ENCODE peak calls at places on chromosomes 16 and 17, in five cellular contexts. One of them, this sample, is unnamed.

GRCh38 chr17:79844869-79845600 is 5.8 kb upstream of the CBX4 start:
- DNase-seq in endodermal cell: peak; percentile 92
- DNase-seq in tibial nerve: no peak
- DNase-seq in prostate gland: no peak
- DNase-seq in endothelial cell of umbilical vein: no peak
- DNase-seq in this sample: no peak

GRCh38 chr16:57906385-57907316 is 64.3 kb downstream of the CNGB1 start:
- DNase-seq in endodermal cell: peak; percentile 87
- DNase-seq in tibial nerve: peak; percentile 10
- DNase-seq in prostate gland: no peak
- DNase-seq in endothelial cell of umbilical vein: peak; percentile 21
- DNase-seq in this sample: no peak

GRCh38 chr17:3891626-3892094 is 1.2 kb downstream of the CAMKK1 start:
- DNase-seq in endodermal cell: peak; percentile 87
- DNase-seq in tibial nerve: no peak
- DNase-seq in prostate gland: no peak
- DNase-seq in endothelial cell of umbilical vein: no peak
- DNase-seq in this sample: no peak

GRCh38 chr17:82272495-82273326 is 789 bp downstream of the CSNK1D start:
- DNase-seq in endodermal cell: peak; percentile 76
- DNase-seq in tibial nerve: peak; percentile 41
- DNase-seq in prostate gland: no peak
- DNase-seq in endothelial cell of umbilical vein: no peak
- DNase-seq in this sample: no peak

GRCh38 chr16:29688172-29688571 is 9.2 kb downstream of the QPRT start:
- DNase-seq in endodermal cell: peak; percentile 42
- DNase-seq in tibial nerve: no peak
- DNase-seq in prostate gland: no peak
- DNase-seq in endothelial cell of umbilical vein: no peak
- DNase-seq in this sample: no peak

GRCh38 chr17:28159004-28159403 is 116.5 kb downstream of the NLK start:
- DNase-seq in endodermal cell: no peak
- DNase-seq in tibial nerve: no peak
- DNase-seq in prostate gland: no peak
- DNase-seq in endothelial cell of umbilical vein: no peak
- DNase-seq in this sample: no peak

GRCh38 chr17:37766951-37767350 is 22.1 kb upstream of the HNF1B start:
- DNase-seq in endodermal cell: no peak
- DNase-seq in tibial nerve: no peak
- DNase-seq in prostate gland: no peak
- DNase-seq in endothelial cell of umbilical vein: no peak
- DNase-seq in this sample: no peak

GRCh38 chr17:55264273-55264639 is 504 bp upstream of the HLF start:
- DNase-seq in endodermal cell: peak; percentile 73
- DNase-seq in tibial nerve: no peak
- DNase-seq in prostate gland: no peak
- DNase-seq in endothelial cell of umbilical vein: no peak
- DNase-seq in this sample: no peak

GRCh38 chr16:4383591-4384495 is 12.2 kb downstream of the VASN start:
- DNase-seq in endodermal cell: peak; percentile 42
- DNase-seq in tibial nerve: no peak
- DNase-seq in prostate gland: no peak
- DNase-seq in endothelial cell of umbilical vein: peak; percentile 37
- DNase-seq in this sample: no peak

GRCh38 chr17:78341559-78342437 is 18.1 kb downstream of the SOCS3 start:
- DNase-seq in endodermal cell: peak; percentile 92
- DNase-seq in tibial nerve: no peak
- DNase-seq in prostate gland: peak; percentile 47
- DNase-seq in endothelial cell of umbilical vein: peak; percentile 43
- DNase-seq in this sample: peak; percentile 82

GRCh38 chr16:69796285-69797118 is 34.4 kb downstream of the WWP2 start:
- DNase-seq in endodermal cell: peak; percentile 70
- DNase-seq in tibial nerve: peak; percentile 46
- DNase-seq in prostate gland: peak; percentile 36
- DNase-seq in endothelial cell of umbilical vein: peak; percentile 71
- DNase-seq in this sample: no peak

GRCh38 chr16:69772560-69773254 is 10.6 kb downstream of the WWP2 start:
- DNase-seq in endodermal cell: no peak
- DNase-seq in tibial nerve: no peak
- DNase-seq in prostate gland: no peak
- DNase-seq in endothelial cell of umbilical vein: peak; percentile 23
- DNase-seq in this sample: no peak

GRCh38 chr16:67539691-67540635 is 11.3 kb downstream of the RIPOR1 start:
- DNase-seq in endodermal cell: no peak
- DNase-seq in tibial nerve: no peak
- DNase-seq in prostate gland: no peak
- DNase-seq in endothelial cell of umbilical vein: no peak
- DNase-seq in this sample: no peak

GRCh38 chr16:80725566-80726162 is 78.7 kb downstream of the CDYL2 start:
- DNase-seq in endodermal cell: no peak
- DNase-seq in tibial nerve: no peak
- DNase-seq in prostate gland: no peak
- DNase-seq in endothelial cell of umbilical vein: no peak
- DNase-seq in this sample: no peak

GRCh38 chr17:59830007-59830630 is 62.6 kb downstream of the TUBD1 start:
- DNase-seq in endodermal cell: peak; percentile 58
- DNase-seq in tibial nerve: no peak
- DNase-seq in prostate gland: no peak
- DNase-seq in endothelial cell of umbilical vein: peak; percentile 44
- DNase-seq in this sample: peak; percentile 79

GRCh38 chr17:82041139-82041814 is 3.8 kb upstream of the DCXR start:
- DNase-seq in endodermal cell: no peak
- DNase-seq in tibial nerve: no peak
- DNase-seq in prostate gland: no peak
- DNase-seq in endothelial cell of umbilical vein: no peak
- DNase-seq in this sample: no peak

GRCh38 chr17:39553326-39553945 is 54.3 kb downstream of the NEUROD2 start:
- DNase-seq in endodermal cell: no peak
- DNase-seq in tibial nerve: no peak
- DNase-seq in prostate gland: no peak
- DNase-seq in endothelial cell of umbilical vein: peak; percentile 32
- DNase-seq in this sample: no peak

GRCh38 chr17:70242781-70243437 is 73.6 kb downstream of the KCNJ2 start:
- DNase-seq in endodermal cell: no peak
- DNase-seq in tibial nerve: no peak
- DNase-seq in prostate gland: no peak
- DNase-seq in endothelial cell of umbilical vein: peak; percentile 22
- DNase-seq in this sample: no peak

GRCh38 chr16:1906052-1906845 is 12.0 kb downstream of the HS3ST6 start:
- DNase-seq in endodermal cell: no peak
- DNase-seq in tibial nerve: no peak
- DNase-seq in prostate gland: no peak
- DNase-seq in endothelial cell of umbilical vein: no peak
- DNase-seq in this sample: no peak
- H3K36me3 ChIP-seq in endodermal cell: no peaks in the 10 kb centered on the region
- H3K36me3 ChIP-seq in tibial nerve: no peaks in the 10 kb centered on the region
- H3K36me3 ChIP-seq in prostate gland: no peaks in the 10 kb centered on the region
- H3K36me3 ChIP-seq in endothelial cell of umbilical vein: no peaks in the 10 kb centered on the region
- H3K36me3 ChIP-seq in this sample: no peaks in the 10 kb centered on the region

GRCh38 chr16:3057181-3058166 is 8.0 kb upstream of the IL32 start:
- DNase-seq in endodermal cell: no peak
- DNase-seq in tibial nerve: no peak
- DNase-seq in prostate gland: no peak
- DNase-seq in endothelial cell of umbilical vein: no peak
- DNase-seq in this sample: peak; percentile 41
- H3K4me3 ChIP-seq in endodermal cell: peak overlapping the region; percentile 77
- H3K4me3 ChIP-seq in tibial nerve: peak overlapping the region; percentile 69
- H3K4me3 ChIP-seq in prostate gland: peak overlapping the region; percentile 93
- H3K4me3 ChIP-seq in endothelial cell of umbilical vein: peak overlapping the region; percentile 59
- H3K4me3 ChIP-seq in this sample: no peak overlapping the region

DNA sequence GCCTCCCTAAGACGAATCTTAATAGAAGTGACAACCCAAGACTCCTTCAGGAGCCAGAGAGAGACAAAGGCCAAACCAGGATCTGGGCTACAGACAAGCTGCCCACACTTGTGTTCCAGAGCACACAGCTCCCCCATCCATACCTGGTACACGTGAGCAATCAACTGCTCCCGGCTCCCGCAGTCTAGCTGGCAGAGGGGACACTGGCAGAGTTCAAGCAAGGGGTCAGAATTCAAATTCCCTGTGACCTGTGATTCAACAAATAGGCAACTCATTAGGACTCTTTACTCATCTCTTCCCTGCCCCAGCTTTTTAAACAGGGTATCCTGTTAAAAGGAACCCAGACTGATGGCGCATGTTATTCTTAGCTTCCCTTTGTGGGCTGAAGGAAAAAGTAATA is 18.2 kb downstream of the ATXN1L start:
- DNase-seq in endodermal cell: no peak
- DNase-seq in tibial nerve: no peak
- DNase-seq in prostate gland: no peak
- DNase-seq in endothelial cell of umbilical vein: no peak
- DNase-seq in this sample: no peak
- H3K36me3 ChIP-seq in endodermal cell: peaks cover 83% of the 10 kb centered on the region
- H3K36me3 ChIP-seq in tibial nerve: peaks cover 78% of the 10 kb centered on the region
- H3K36me3 ChIP-seq in prostate gland: no peaks in the 10 kb centered on the region
- H3K36me3 ChIP-seq in endothelial cell of umbilical vein: peaks cover 4% of the 10 kb centered on the region
- H3K36me3 ChIP-seq in this sample: peaks cover 35% of the 10 kb centered on the region

DNA sequence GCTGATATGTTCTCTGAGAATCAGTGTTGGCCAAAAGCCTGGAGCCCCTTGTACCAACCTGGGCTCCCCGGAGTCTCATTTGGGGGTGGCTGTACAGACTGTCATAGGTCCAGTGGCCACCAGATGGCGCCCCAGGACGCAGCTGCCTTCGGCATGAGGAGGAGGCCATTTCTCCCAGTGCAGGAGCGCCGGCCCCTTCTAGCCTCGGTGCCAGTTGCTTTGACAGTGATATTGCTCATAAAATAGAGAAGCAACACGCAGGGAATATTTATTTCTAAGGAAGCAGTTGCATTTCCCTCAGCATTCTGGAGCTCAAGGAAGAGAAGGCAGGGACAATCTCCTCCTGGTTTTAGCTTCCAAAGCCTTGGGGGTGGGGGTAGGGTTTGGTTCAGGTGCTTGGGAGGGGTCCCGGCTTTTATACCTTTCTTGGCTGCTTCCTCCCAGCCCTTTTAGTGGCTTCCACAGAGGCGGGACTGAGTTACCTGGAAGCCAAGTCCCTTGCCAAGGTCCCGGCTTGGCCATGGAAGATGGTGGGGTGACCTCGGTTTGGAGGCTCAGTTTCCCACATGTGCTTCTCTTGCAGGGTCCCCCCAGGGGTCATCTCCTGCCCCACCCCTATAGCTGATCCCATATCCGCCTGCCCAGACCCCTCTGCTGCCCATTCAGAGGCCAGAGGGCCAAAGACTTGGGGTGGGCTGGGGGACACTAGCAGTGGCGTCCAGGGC is 117.8 kb upstream of the CDC42EP4 start:
- DNase-seq in endodermal cell: peak; percentile 98
- DNase-seq in tibial nerve: peak; percentile 78
- DNase-seq in prostate gland: peak; percentile 90
- DNase-seq in endothelial cell of umbilical vein: peak; percentile 58
- DNase-seq in this sample: peak; percentile 90
- H3K4me3 ChIP-seq in endodermal cell: no peak overlapping the region
- H3K4me3 ChIP-seq in tibial nerve: no peak overlapping the region
- H3K4me3 ChIP-seq in prostate gland: no peak overlapping the region
- H3K4me3 ChIP-seq in endothelial cell of umbilical vein: no peak overlapping the region
- H3K4me3 ChIP-seq in this sample: no peak overlapping the region

DNA sequence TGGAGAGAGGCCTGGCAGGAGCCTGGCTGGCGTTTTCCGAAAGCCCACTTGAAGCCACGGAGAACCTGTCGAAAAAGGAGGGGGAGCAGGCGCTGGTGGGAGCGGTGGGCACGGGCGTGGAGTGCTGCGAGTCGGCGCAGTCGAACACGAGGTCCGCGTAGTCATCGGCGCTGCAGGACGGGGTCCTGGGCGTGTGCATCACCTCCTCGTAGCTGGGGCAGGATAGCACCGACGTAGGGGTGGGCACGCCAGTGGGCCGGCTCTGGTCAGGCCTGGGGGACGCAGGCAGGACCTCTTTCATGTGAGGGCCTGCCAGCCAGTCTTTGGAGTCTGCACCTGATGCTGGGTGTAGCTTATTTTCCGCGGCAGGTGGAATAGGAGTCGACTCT is 63.7 kb downstream of the ZNF778 start:
- DNase-seq in endodermal cell: no peak
- DNase-seq in tibial nerve: no peak
- DNase-seq in prostate gland: no peak
- DNase-seq in endothelial cell of umbilical vein: no peak
- DNase-seq in this sample: no peak
- H3K36me3 ChIP-seq in endodermal cell: peaks cover 38% of the 10 kb centered on the region
- H3K36me3 ChIP-seq in tibial nerve: peaks cover 98% of the 10 kb centered on the region
- H3K36me3 ChIP-seq in prostate gland: peaks cover 12% of the 10 kb centered on the region
- H3K36me3 ChIP-seq in endothelial cell of umbilical vein: peaks cover 13% of the 10 kb centered on the region
- H3K36me3 ChIP-seq in this sample: peaks cover 92% of the 10 kb centered on the region

DNA sequence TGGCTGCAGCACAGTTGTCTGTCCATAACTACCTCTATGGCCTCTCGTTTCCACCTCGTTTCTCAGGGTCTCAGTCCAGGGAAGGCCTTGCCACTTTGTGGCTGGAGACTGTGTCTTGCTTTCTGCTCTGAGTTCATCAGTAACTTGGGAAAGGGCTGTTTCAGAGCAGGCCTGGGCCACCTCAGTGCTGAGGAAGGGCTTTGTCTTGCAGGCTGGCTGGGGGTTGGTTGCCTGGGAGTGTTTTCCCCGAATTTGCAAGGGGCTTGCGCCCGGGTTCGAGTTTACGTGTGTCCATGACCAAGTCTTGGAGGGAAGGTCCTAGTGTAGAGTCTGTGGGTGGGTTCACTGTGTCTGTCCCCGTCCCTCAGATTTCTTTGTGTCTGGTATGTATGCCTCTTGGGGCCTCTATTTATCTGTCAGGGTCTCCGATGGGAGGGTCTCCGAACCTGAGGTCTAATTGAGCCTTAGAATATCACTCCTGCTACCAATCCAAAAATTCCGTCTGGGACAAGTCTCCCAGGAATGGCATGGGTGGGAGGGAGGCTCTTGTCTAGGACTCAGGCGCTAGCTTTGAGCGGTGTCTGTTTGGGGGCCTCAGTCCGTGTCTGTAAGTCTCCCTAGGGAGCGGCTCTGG is 594 bp upstream of the TGFB1I1 start:
- DNase-seq in endodermal cell: no peak
- DNase-seq in tibial nerve: no peak
- DNase-seq in prostate gland: no peak
- DNase-seq in endothelial cell of umbilical vein: no peak
- DNase-seq in this sample: no peak
- H3K4me3 ChIP-seq in endodermal cell: peak overlapping the region; percentile 80
- H3K4me3 ChIP-seq in tibial nerve: peak overlapping the region; percentile 83
- H3K4me3 ChIP-seq in prostate gland: peak overlapping the region; percentile 51
- H3K4me3 ChIP-seq in endothelial cell of umbilical vein: peak overlapping the region; percentile 82
- H3K4me3 ChIP-seq in this sample: peak overlapping the region; percentile 70

GRCh38 chr16:5578980-5579379 is 481.4 kb upstream of the EEF2KMT start:
- DNase-seq in endodermal cell: no peak
- DNase-seq in tibial nerve: no peak
- DNase-seq in prostate gland: no peak
- DNase-seq in endothelial cell of umbilical vein: no peak
- DNase-seq in this sample: no peak
- H3K36me3 ChIP-seq in endodermal cell: no peaks in the 10 kb centered on the region
- H3K36me3 ChIP-seq in tibial nerve: no peaks in the 10 kb centered on the region
- H3K36me3 ChIP-seq in prostate gland: no peaks in the 10 kb centered on the region
- H3K36me3 ChIP-seq in endothelial cell of umbilical vein: no peaks in the 10 kb centered on the region
- H3K36me3 ChIP-seq in this sample: no peaks in the 10 kb centered on the region

DNA sequence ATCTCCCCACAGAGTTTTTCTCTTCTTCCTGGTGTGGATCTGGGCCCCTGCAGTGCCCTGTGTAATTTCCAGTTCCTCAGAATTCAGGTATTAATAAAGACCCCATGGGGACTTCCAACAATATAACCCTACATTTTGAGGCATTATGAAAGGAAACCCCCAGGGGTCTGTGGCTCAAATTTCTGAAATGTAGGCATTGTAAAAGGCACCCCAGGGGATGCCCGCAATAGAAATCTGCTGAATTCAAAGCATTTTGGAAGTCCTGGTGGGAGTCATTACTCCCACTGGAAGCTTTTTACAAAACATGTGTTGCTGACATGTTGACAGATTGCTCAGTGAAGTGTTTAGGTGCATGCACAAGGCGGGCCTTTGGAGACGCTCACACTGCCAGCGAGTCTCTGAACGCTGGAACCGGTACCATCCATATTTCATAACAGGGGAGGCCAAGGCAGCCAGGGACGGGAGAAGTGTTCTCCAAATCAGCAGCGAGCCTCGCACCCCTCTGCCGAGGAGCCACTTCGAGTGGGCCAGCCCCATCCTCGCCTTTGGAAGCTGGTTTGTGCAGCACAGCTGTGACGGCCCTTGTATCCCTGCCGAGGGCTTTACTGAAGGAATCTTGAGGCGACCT is 153.9 kb downstream of the ZNF423 start:
- DNase-seq in endodermal cell: peak; percentile 87
- DNase-seq in tibial nerve: peak; percentile 73
- DNase-seq in prostate gland: peak; percentile 26
- DNase-seq in endothelial cell of umbilical vein: no peak
- DNase-seq in this sample: no peak
- H3K4me3 ChIP-seq in endodermal cell: no peak overlapping the region
- H3K4me3 ChIP-seq in tibial nerve: peak overlapping the region; percentile 20
- H3K4me3 ChIP-seq in prostate gland: no peak overlapping the region
- H3K4me3 ChIP-seq in endothelial cell of umbilical vein: no peak overlapping the region
- H3K4me3 ChIP-seq in this sample: no peak overlapping the region

This sample was measured in SJSA1.